ENCODE peak calls at places on chromosomes 16 and 17, in four cellular contexts. X is cardiac muscle cell, V is heart right ventricle, A is lung. C is an unnamed sample.
A peak's percentile ranks its signal among the peaks of the same experiment; 100 is the strongest.

GRCh38 chr16:26963109-26963508 is 103.6 kb upstream of the C16orf82 start:
- DNase-seq in X (peak; percentile 4), V (no peak), A (no peak), C (no peak)

GRCh38 chr17:45430006-45430737 is 2.5 kb downstream of the ARHGAP27 start:
- DNase-seq in X (no peak), V (no peak), A (no peak), C (no peak)

GRCh38 chr17:32783602-32784001 is 93.3 kb downstream of the MYO1D start:
- DNase-seq in X (peak; percentile 67), V (no peak), A (no peak), C (no peak)

GRCh38 chr17:77304746-77305473 is 164.1 kb downstream of the SEC14L1 start:
- DNase-seq in X (no peak), V (no peak), A (no peak), C (no peak)

GRCh38 chr17:67751101-67752074 is 33.7 kb downstream of the NOL11 start:
- DNase-seq in X (no peak), V (no peak), A (no peak), C (no peak)

GRCh38 chr17:16449121-16449570 is 33.8 kb downstream of the TRPV2 start:
- DNase-seq in X (no peak), V (no peak), A (no peak), C (no peak)

GRCh38 chr16:15440852-15441251 is 6.5 kb downstream of the BMERB1 start:
- DNase-seq in X (no peak), V (no peak), A (no peak), C (no peak)

GRCh38 chr16:51994597-51994996 is 552.3 kb downstream of the TOX3 start:
- DNase-seq in X (peak; percentile 51), V (no peak), A (peak; percentile 91), C (no peak)

GRCh38 chr16:4976079-4976478 is 17.9 kb downstream of the SEC14L5 start:
- DNase-seq in X (no peak), V (no peak), A (no peak), C (no peak)

GRCh38 chr17:69834494-69834893 is 240.5 kb upstream of the KCNJ16 start:
- DNase-seq in X (no peak), V (no peak), A (no peak), C (no peak)

GRCh38 chr16:78189121-78189520 is 89.7 kb downstream of the WWOX start:
- DNase-seq in X (no peak), V (no peak), A (no peak), C (no peak)

GRCh38 chr17:35536664-35537160 is 766 bp downstream of the SLFN12L start:
- DNase-seq in X (no peak), V (no peak), A (no peak), C (no peak)

GRCh38 chr16:62051942-62052341 is 15.7 kb upstream of the CDH8 start:
- DNase-seq in X (no peak), V (no peak), A (no peak), C (no peak)

GRCh38 chr17:35891273-35891672 is 11.1 kb upstream of the CCL5 start:
- DNase-seq in X (no peak), V (no peak), A (no peak), C (no peak)

GRCh38 chr17:142102-142661 is 4.8 kb downstream of the SCGB1C2 start:
- DNase-seq in X (no peak), V (no peak), A (peak; percentile 37), C (no peak)

GRCh38 chr16:9885876-9886275 is 296.4 kb downstream of the GRIN2A start:
- DNase-seq in X (no peak), V (no peak), A (no peak), C (no peak)

GRCh38 chr17:13030459-13031305 is 12.9 kb upstream of the ELAC2 start:
- DNase-seq in X (peak; percentile 58), V (no peak), A (peak; percentile 39), C (no peak)

GRCh38 chr17:9670596-9670995 is 25.3 kb downstream of the USP43 start:
- DNase-seq in X (no peak), V (no peak), A (no peak), C (no peak)

GRCh38 chr17:27569257-27569722 is 61.7 kb upstream of the LGALS9 start:
- DNase-seq in X (peak; percentile 53), V (no peak), A (no peak), C (no peak)

GRCh38 chr17:2266045-2266864 is 37.3 kb downstream of the SMG6 start:
- DNase-seq in X (no peak), V (no peak), A (peak; percentile 31), C (no peak)

GRCh38 chr17:31538080-31538762 is 146.7 kb downstream of the RAB11FIP4 start:
- DNase-seq in X (no peak), V (no peak), A (no peak), C (no peak)

GRCh38 chr17:72387969-72388368 is 267.1 kb downstream of the SOX9 start:
- DNase-seq in X (no peak), V (no peak), A (no peak), C (no peak)

GRCh38 chr16:3173892-3174617 is 13.9 kb upstream of the OR1F1 start:
- DNase-seq in X (peak; percentile 35), V (no peak), A (no peak), C (no peak)

GRCh38 chr16:48197294-48197693 is 41.5 kb upstream of the ABCC12 start:
- DNase-seq in X (no peak), V (no peak), A (no peak), C (no peak)

GRCh38 chr16:9484436-9484835 is 393.0 kb downstream of the HAPSTR1 start:
- DNase-seq in X (no peak), V (no peak), A (no peak), C (no peak)

GRCh38 chr17:61554209-61554608 is 36.8 kb downstream of the NACA2 start:
- DNase-seq in X (no peak), V (no peak), A (no peak), C (no peak)

GRCh38 chr17:50034504-50035364 is 21.2 kb upstream of the ITGA3 start:
- DNase-seq in X (no peak), V (no peak), A (peak; percentile 90), C (peak; percentile 3)

GRCh38 chr17:68468334-68468733 is 11.0 kb upstream of the WIPI1 start:
- DNase-seq in X (peak; percentile 53), V (no peak), A (no peak), C (no peak)

GRCh38 chr17:14845562-14846335 is 419.4 kb downstream of the PMP22 start:
- DNase-seq in X (no peak), V (no peak), A (no peak), C (no peak)

GRCh38 chr17:41971721-41972523 is 5.3 kb downstream of the CNP start:
- DNase-seq in X (no peak), V (no peak), A (no peak), C (no peak)

GRCh38 chr17:66549312-66549705 is 246.9 kb downstream of the PRKCA start:
- DNase-seq in X (no peak), V (no peak), A (no peak), C (no peak)

GRCh38 chr16:73037331-73037745 is 10.6 kb downstream of the ZFHX3 start:
- DNase-seq in X (peak; percentile 90), V (no peak), A (no peak), C (no peak)

GRCh38 chr17:6109541-6109940 is 39.4 kb downstream of the WSCD1 start:
- DNase-seq in X (no peak), V (no peak), A (no peak), C (no peak)

GRCh38 chr16:86499889-86500707 is 10.2 kb upstream of the FOXF1 start:
- DNase-seq in X (no peak), V (no peak), A (no peak), C (no peak)

GRCh38 chr17:8649157-8650118 is 18.9 kb upstream of the MYH10 start:
- DNase-seq in X (no peak), V (no peak), A (no peak), C (no peak)

GRCh38 chr16:19894586-19894985 is 9.9 kb upstream of the GPRC5B start:
- DNase-seq in X (no peak), V (no peak), A (no peak), C (no peak)

DNA sequence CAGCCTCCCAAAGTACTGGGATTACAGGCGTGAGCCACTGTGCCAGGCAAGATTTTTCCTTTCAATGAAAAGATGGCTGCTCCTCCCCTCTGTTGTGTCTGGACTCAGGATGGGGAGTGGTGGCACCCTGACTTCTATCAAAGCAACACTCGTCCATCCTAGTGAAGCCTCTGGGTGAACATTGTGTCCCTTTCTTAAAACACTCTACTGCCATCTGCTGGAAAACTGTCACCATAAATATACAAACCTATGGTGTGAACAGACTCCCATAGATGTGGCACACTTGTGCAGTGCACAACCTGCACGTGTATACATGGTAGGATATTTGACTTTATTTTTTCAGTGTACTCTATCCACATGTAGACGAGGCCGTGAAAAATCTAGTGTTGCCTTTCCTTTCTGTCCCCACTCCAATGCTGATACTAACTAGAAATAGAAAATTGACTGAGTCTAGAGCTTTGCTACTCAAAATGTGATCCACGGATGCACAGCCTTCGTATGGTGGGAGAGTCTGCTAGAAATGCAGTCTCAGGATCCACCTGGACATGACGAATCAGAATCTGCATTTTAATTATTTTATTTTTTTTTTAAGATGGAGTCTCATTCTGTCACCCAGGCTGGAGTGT is 55.9 kb upstream of the PLCG2 start:
- DNase-seq in X (peak; percentile 90), V (no peak), A (no peak), C (no peak)
- TF ChIP-seq CTCF in X (peak; percentile 59), V (peak; percentile 78), A (peak; percentile 80), C (peak; percentile 75)

GRCh38 chr16:50506543-50506937 is 41.7 kb upstream of the NKD1 start:
- DNase-seq in X (no peak), V (no peak), A (no peak), C (no peak)
- H3K4me1 ChIP-seq in X (no peaks in the 10 kb centered on the region), V (no peaks in the 10 kb centered on the region), A (no peaks in the 10 kb centered on the region), C (no peaks in the 10 kb centered on the region)

GRCh38 chr17:17576772-17577234 is 14.7 kb downstream of the PEMT start:
- DNase-seq in X (peak; percentile 58), V (no peak), A (no peak), C (no peak)
- H3K27ac ChIP-seq in X (peak overlapping the region; percentile 66), V (peak overlapping the region; percentile 39), A (no peak overlapping the region), C (peak overlapping the region; percentile 34)

GRCh38 chr16:53511084-53511402 is 8.0 kb upstream of the AKTIP start:
- DNase-seq in X (no peak), V (no peak), A (no peak), C (no peak)

GRCh38 chr16:53507464-53508180 is 4.6 kb upstream of the AKTIP start:
- DNase-seq in X (peak; percentile 68), V (no peak), A (no peak), C (no peak)

GRCh38 chr16:53509906-53510703 is 7.1 kb upstream of the AKTIP start:
- DNase-seq in X (peak; percentile 79), V (peak; percentile 54), A (peak; percentile 68), C (peak; percentile 57)

GRCh38 chr16:53511403-53512280 is 8.6 kb upstream of the AKTIP start:
- DNase-seq in X (no peak), V (no peak), A (peak; percentile 58), C (no peak)

GRCh38 chr16:53510704-53511070 is 7.7 kb upstream of the AKTIP start:
- DNase-seq in X (no peak), V (no peak), A (no peak), C (no peak)
- TF ChIP-seq CTCF in X (no peak), V (no peak), A (no peak), C (no peak)

C was measured in tibial nerve.